ENCODE peak calls at places on chromosomes 16 and 17, in ten cellular contexts. Y, Q, G, F, D, E, S, B, L and M are unnamed samples.

GRCh38 chr17:39239640-39240314 is 14.0 kb upstream of the STAC2 start:
- DNase-seq in Y (peak; percentile 71), Q (no peak), G (peak; percentile 58), F (peak; percentile 61), D (no peak), E (no peak), S (no peak), B (peak; percentile 91), L (peak; percentile 81), M (peak; percentile 52)

GRCh38 chr17:66954632-66955031 is 9.9 kb upstream of the CACNG4 start:
- DNase-seq in Y (no peak), Q (no peak), G (no peak), F (no peak), D (no peak), E (no peak), S (no peak), B (no peak), L (no peak), M (no peak)

GRCh38 chr16:6482861-6483530 is 849.6 kb upstream of the RBFOX1 start:
- DNase-seq in Y (no peak), Q (no peak), G (no peak), F (no peak), D (no peak), E (no peak), S (no peak), B (peak; percentile 11), L (peak; percentile 11), M (no peak)

GRCh38 chr16:56600398-56600999 is 7.9 kb upstream of the MT2A start:
- DNase-seq in Y (peak; percentile 47), Q (no peak), G (peak; percentile 43), F (peak; percentile 52), D (no peak), E (peak; percentile 69), S (no peak), B (peak; percentile 80), L (peak; percentile 66), M (peak; percentile 39)

GRCh38 chr17:81870155-81870977 is 771 bp downstream of the ARHGDIA start:
- DNase-seq in Y (no peak), Q (no peak), G (peak; percentile 50), F (no peak), D (no peak), E (peak; percentile 52), S (no peak), B (peak; percentile 57), L (peak; percentile 61), M (peak; percentile 19)

GRCh38 chr17:50055055-50055425 is 870 bp upstream of the ITGA3 start:
- DNase-seq in Y (no peak), Q (no peak), G (peak; percentile 80), F (no peak), D (no peak), E (no peak), S (peak; percentile 62), B (peak; percentile 77), L (peak; percentile 71), M (peak; percentile 96)

GRCh38 chr16:63289834-63290460 is 1253.7 kb upstream of the CDH8 start:
- DNase-seq in Y (peak; percentile 60), Q (no peak), G (peak; percentile 55), F (peak; percentile 42), D (no peak), E (no peak), S (no peak), B (peak; percentile 74), L (peak; percentile 79), M (peak; percentile 13)

GRCh38 chr17:16942141-16943031 is 29.5 kb downstream of the TNFRSF13B start:
- DNase-seq in Y (no peak), Q (no peak), G (no peak), F (no peak), D (no peak), E (peak; percentile 0), S (no peak), B (no peak), L (no peak), M (no peak)

GRCh38 chr16:50671644-50672260 is 9.4 kb downstream of the SNX20 start:
- DNase-seq in Y (peak; percentile 44), Q (no peak), G (no peak), F (peak; percentile 49), D (no peak), E (peak; percentile 32), S (no peak), B (peak; percentile 77), L (no peak), M (no peak)

GRCh38 chr17:3754458-3755334 is 31.0 kb downstream of the HASPIN start:
- DNase-seq in Y (peak; percentile 58), Q (no peak), G (peak; percentile 100), F (peak; percentile 90), D (no peak), E (no peak), S (no peak), B (no peak), L (peak; percentile 93), M (peak; percentile 91)

GRCh38 chr16:1335996-1336395 is 2.6 kb downstream of the BAIAP3 start:
- DNase-seq in Y (no peak), Q (no peak), G (no peak), F (no peak), D (no peak), E (no peak), S (no peak), B (peak; percentile 30), L (peak; percentile 69), M (no peak)

GRCh38 chr16:27240948-27241531 is 27.5 kb downstream of the NSMCE1 start:
- DNase-seq in Y (no peak), Q (peak; percentile 75), G (no peak), F (no peak), D (no peak), E (peak; percentile 56), S (no peak), B (no peak), L (no peak), M (no peak)

GRCh38 chr16:1002399-1003161 is 21.0 kb downstream of the SOX8 start:
- DNase-seq in Y (no peak), Q (peak; percentile 68), G (no peak), F (peak; percentile 36), D (no peak), E (peak; percentile 69), S (peak; percentile 44), B (peak; percentile 87), L (no peak), M (no peak)

GRCh38 chr16:4788489-4788889 is 344 bp upstream of the SEPTIN12 start:
- DNase-seq in Y (no peak), Q (no peak), G (no peak), F (no peak), D (no peak), E (no peak), S (no peak), B (no peak), L (peak; percentile 37), M (no peak)

GRCh38 chr16:85259831-85260165 is 147.5 kb upstream of the CIBAR2 start:
- DNase-seq in Y (no peak), Q (no peak), G (no peak), F (no peak), D (no peak), E (no peak), S (no peak), B (no peak), L (peak; percentile 72), M (no peak)